ENCODE peak calls at places on chromosomes 7 and 10, in four cellular contexts. D is H1, T is HCT116, K is K562. Y is an unnamed sample.

GRCh38 chr10:62900829-62901571 is 84.8 kb upstream of the EGR2 start:
- DNase-seq in D (no peak), T (no peak), K (no peak), Y (no peak)

GRCh38 chr10:127300868-127301321 is 104.5 kb upstream of the INSYN2A start:
- DNase-seq in D (no peak), T (no peak), K (no peak), Y (no peak)

GRCh38 chr7:144137501-144137900 is 14.5 kb downstream of the OR2A14 start:
- DNase-seq in D (no peak), T (no peak), K (no peak), Y (no peak)

GRCh38 chr7:77427996-77428603 is 12.0 kb upstream of the GSAP start:
- DNase-seq in D (no peak), T (no peak), K (no peak), Y (no peak)

GRCh38 chr10:79148452-79149344 is 79.9 kb downstream of the ZMIZ1 start:
- DNase-seq in D (no peak), T (no peak), K (peak), Y (no peak)

GRCh38 chr10:70359017-70359550 is 23.3 kb downstream of the LRRC20 start:
- DNase-seq in D (no peak), T (no peak), K (no peak), Y (no peak)

GRCh38 chr7:112358456-112358855 is 91.8 kb upstream of the IFRD1 start:
- DNase-seq in D (no peak), T (no peak), K (no peak), Y (no peak)

GRCh38 chr10:68628576-68629127 is 68.5 kb downstream of the TET1 start:
- DNase-seq in D (no peak), T (no peak), K (no peak), Y (no peak)

GRCh38 chr7:5997210-5997808 is 11.5 kb downstream of the PMS2 start:
- DNase-seq in D (no peak), T (no peak), K (peak), Y (peak)

GRCh38 chr7:100674441-100675407 is 1.2 kb downstream of the GNB2 start:
- DNase-seq in D (peak), T (no peak), K (no peak), Y (no peak)

GRCh38 chr10:70518695-70519094 is 40.1 kb downstream of the PALD1 start:
- DNase-seq in D (no peak), T (no peak), K (no peak), Y (no peak)

GRCh38 chr7:111266613-111267012 is 175.7 kb downstream of the LRRN3 start:
- DNase-seq in D (no peak), T (no peak), K (no peak), Y (no peak)

GRCh38 chr10:13449296-13449695 is 79.5 kb downstream of the BEND7 start:
- DNase-seq in D (no peak), T (no peak), K (no peak), Y (no peak)

GRCh38 chr7:16399916-16400895 is 21.1 kb downstream of the CRPPA start:
- DNase-seq in D (no peak), T (no peak), K (no peak), Y (no peak)

GRCh38 chr7:20194586-20194985 is 22.6 kb downstream of the MACC1 start:
- DNase-seq in D (no peak), T (no peak), K (no peak), Y (no peak)

GRCh38 chr10:20686236-20686635 is 210.9 kb downstream of the NEBL start:
- DNase-seq in D (no peak), T (no peak), K (no peak), Y (no peak)

GRCh38 chr7:925601-926000 is 28.9 kb downstream of the ADAP1 start:
- DNase-seq in D (peak), T (no peak), K (no peak), Y (peak)

GRCh38 chr10:77846718-77847311 is 79.7 kb downstream of the DLG5 start:
- DNase-seq in D (peak), T (peak), K (peak), Y (peak)

GRCh38 chr10:77357611-77358010 is 280.0 kb downstream of the KCNMA1 start:
- DNase-seq in D (no peak), T (no peak), K (no peak), Y (no peak)

GRCh38 chr10:6300106-6300783 is 97.5 kb downstream of the PFKFB3 start:
- DNase-seq in D (no peak), T (no peak), K (no peak), Y (no peak)

GRCh38 chr10:70585555-70586243 is 16.8 kb downstream of the PRF1 start:
- DNase-seq in D (no peak), T (no peak), K (no peak), Y (no peak)

GRCh38 chr10:90592903-90593302 is 264.9 kb downstream of the HTR7 start:
- DNase-seq in D (peak), T (peak), K (no peak), Y (peak)

GRCh38 chr7:81676105-81676811 is 93.6 kb downstream of the HGF start:
- DNase-seq in D (no peak), T (no peak), K (no peak), Y (no peak)

GRCh38 chr7:20858913-20859312 is 72.2 kb upstream of the SP8 start:
- DNase-seq in D (no peak), T (no peak), K (no peak), Y (no peak)

GRCh38 chr10:49328401-49329185 is 29.6 kb downstream of the C10orf71 start:
- DNase-seq in D (peak), T (no peak), K (no peak), Y (no peak)

GRCh38 chr10:125536236-125536635 is 146.7 kb downstream of the TEX36 start:
- DNase-seq in D (no peak), T (no peak), K (no peak), Y (no peak)

GRCh38 chr10:110865184-110865803 is 6.4 kb upstream of the PDCD4 start:
- DNase-seq in D (no peak), T (no peak), K (no peak), Y (no peak)

GRCh38 chr10:50558368-50558767 is 65.4 kb downstream of the SGMS1 start:
- DNase-seq in D (no peak), T (no peak), K (no peak), Y (no peak)

GRCh38 chr10:109282510-109282909 is 640.8 kb downstream of the XPNPEP1 start:
- DNase-seq in D (no peak), T (no peak), K (no peak), Y (no peak)

GRCh38 chr10:62528441-62528840 is 154.3 kb downstream of the ZNF365 start:
- DNase-seq in D (no peak), T (no peak), K (no peak), Y (no peak)

GRCh38 chr10:119812684-119813083 is 60.0 kb downstream of the MCMBP start:
- DNase-seq in D (no peak), T (no peak), K (no peak), Y (no peak)

GRCh38 chr10:72483452-72483851 is 128.7 kb upstream of the DNAJB12 start:
- DNase-seq in D (no peak), T (no peak), K (no peak), Y (no peak)

GRCh38 chr10:89032141-89032814 is 41.7 kb downstream of the FAS start:
- DNase-seq in D (no peak), T (peak), K (no peak), Y (no peak)

GRCh38 chr10:75782463-75783248 is 351.2 kb downstream of the LRMDA start:
- DNase-seq in D (no peak), T (no peak), K (no peak), Y (no peak)

GRCh38 chr7:104096683-104097082 is 107.2 kb upstream of the RELN start:
- DNase-seq in D (no peak), T (peak), K (peak), Y (peak)

GRCh38 chr7:55641811-55642210 is 69.5 kb upstream of the VOPP1 start:
- DNase-seq in D (no peak), T (no peak), K (no peak), Y (no peak)

GRCh38 chr7:27678617-27679260 is 16.1 kb upstream of the HIBADH start:
- DNase-seq in D (no peak), T (no peak), K (no peak), Y (no peak)

DNA sequence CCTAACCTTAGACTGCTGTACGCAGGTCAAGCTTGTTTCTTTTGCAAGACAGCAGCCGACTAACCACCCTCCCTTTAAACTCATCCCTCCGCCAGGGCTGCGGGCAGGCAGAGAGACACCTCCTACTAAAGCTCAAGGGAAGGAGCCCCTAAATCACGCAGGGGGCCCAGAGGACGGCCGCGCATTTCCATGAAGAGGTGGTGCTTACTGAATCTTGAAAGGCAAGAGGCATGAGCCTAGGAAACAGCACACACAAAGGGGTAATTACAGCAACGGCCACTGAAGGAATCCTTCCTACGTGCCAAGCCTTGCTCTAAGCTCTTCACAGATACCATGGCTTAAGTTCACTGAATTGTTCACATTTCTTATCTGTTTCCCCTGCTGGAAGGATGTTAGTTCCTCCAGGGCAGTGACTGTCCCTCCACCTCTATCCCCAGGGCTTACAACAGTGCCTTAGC is 90.1 kb downstream of the PROSER2 start:
- DNase-seq in D (no peak), T (no peak), K (no peak), Y (no peak)
- TF ChIP-seq ATF3 in D (no peak), T (no peak), K (no peak), Y (no peak)

DNA sequence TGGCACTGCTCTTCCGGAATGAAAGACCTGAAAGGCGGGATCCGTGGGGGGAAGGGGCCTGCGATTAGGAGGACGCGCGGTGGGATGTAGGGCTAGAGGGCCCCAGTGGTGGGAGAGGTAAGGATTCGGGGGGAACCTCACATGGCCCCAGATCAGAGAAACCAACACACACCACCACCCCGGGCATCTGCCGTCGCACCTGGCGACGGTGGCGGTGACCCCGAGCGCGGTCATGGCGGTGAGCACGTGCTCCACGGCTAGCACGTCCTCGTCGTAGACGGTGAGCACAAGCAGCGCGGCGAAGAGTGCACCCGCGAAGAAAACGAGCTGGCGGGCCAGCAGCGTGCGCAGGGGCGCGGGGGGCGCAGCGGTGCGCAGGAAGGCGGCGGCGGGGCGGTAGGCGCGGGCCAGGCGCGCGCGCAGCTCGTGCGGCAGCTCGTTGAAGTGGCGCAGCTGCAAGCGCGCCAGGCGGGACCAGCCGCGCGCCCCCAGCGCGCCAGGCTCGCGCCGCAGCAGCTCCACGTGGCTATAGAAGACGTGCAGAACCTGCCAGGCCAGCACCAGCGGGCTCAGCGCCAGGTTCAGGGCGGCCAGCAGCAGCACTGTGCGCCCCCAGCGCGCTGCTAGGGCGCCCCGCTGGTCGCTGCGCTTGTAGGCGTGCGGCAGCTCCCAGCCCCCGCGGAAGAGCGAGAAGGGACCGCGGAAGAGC is 5.7 kb downstream of the ATG9B start:
- DNase-seq in D (no peak), T (no peak), K (peak), Y (peak)
- TF ChIP-seq MAX in D (peak), T (no peak), K (peak), Y (peak)

DNA sequence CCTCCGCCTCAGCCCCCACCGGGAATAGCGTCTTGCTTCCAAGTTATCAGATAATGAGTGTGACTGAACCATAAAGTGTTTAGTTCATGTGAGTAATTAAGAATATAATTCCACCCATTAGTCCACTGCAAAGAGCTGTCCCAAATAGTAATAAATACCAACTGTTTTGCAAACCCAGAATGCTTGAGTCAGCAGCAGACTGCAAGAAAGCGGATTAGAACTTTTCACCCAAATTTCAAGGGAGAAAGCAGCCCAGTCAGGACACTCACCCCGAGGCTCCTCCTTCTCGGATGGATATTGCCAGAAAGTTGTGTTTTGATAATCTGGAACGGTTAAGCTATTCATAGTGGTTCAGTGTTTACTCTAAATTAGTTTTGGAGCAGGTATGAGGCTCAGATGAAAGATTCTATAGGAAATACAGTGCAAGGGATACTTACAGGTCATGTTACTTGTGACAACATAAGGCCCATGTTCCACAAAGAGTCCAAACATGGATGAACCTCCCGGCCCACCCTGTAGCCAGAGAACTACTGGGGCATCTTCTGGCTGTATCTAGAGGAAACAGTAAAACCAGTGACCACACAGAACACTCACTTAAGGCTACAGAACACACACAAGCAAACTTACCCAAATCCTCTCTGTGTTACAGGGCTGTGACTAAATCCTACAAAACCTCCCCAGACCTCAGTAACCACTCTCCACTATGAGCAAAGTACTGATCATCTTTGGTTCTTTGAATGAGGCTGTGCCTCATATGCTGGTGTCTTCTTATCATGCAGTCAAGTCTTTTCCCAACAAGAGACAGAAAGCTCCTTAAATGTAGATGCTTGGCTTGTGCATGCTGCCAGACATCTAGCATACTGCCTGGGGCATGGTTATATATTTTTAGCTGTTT is 50.4 kb downstream of the CPVL start:
- DNase-seq in D (no peak), T (no peak), K (no peak), Y (no peak)
- TF ChIP-seq ATF3 in D (no peak), T (no peak), K (no peak), Y (no peak)

GRCh38 chr10:102408081-102408727 is 10.4 kb downstream of the PSD start:
- DNase-seq in D (no peak), T (no peak), K (no peak), Y (no peak)

GRCh38 chr10:102410427-102411073 is 8.0 kb downstream of the PSD start:
- DNase-seq in D (peak), T (no peak), K (peak), Y (peak)

GRCh38 chr10:102409604-102410426 is 8.8 kb downstream of the PSD start:
- DNase-seq in D (peak), T (no peak), K (no peak), Y (peak)

GRCh38 chr10:102407641-102407943 is 11.0 kb downstream of the PSD start:
- DNase-seq in D (no peak), T (no peak), K (no peak), Y (no peak)

GRCh38 chr10:102408728-102409603 is 9.6 kb downstream of the PSD start:
- DNase-seq in D (peak), T (no peak), K (peak), Y (peak)
- TF ChIP-seq MAX in D (peak), T (no peak), K (no peak), Y (peak)

DNA sequence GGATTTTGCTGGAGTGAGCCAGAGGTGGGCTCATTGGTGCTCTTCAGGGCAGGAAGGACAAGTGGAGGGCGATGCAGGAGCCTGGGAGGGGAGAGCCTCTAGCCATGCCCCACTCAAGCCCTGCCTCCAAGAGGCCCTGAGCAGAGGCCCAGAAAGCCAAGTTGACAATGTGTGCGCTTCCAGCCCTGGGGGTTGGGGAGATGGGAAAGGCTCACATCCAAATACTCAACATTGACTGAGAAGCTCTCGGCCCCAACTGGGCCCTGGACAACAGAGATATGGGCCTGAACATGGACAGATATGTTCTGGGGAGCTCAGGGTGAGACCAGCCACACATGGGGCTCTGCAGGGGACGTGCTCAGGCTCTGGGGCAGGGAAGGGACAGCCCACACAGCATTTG is 39.0 kb downstream of the FRMPD2 start:
- DNase-seq in D (peak), T (no peak), K (no peak), Y (no peak)
- TF ChIP-seq ATF3 in D (no peak), T (no peak), K (no peak), Y (no peak)

GRCh38 chr7:25537678-25538375 is 309.5 kb upstream of the NPVF start:
- DNase-seq in D (no peak), T (no peak), K (no peak), Y (no peak)

GRCh38 chr7:25545125-25546008 is 317.1 kb upstream of the NPVF start:
- DNase-seq in D (no peak), T (no peak), K (no peak), Y (no peak)

GRCh38 chr7:25546306-25546705 is 318.0 kb upstream of the NPVF start:
- DNase-seq in D (no peak), T (no peak), K (no peak), Y (no peak)

DNA sequence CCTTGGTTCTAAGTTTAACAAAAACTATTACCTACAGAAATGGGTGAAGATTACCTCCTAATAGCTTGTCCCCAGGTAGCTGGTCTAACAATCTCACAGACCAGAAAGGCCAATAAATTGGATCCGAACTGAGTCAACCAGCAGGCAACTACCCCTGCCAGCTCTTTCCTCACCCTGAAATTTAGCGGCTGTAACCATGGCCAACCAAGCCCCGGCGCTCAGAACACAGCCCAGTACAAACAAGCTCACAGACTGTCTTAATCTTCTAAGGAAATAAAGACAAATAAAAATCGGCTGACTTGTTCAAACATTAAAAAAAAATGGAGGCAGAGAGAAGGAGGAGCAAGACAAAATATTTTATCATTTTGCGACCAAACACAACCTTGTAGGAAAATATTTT is 312.8 kb upstream of the NPVF start:
- DNase-seq in D (no peak), T (no peak), K (no peak), Y (no peak)
- TF ChIP-seq MAX in D (no peak), T (no peak), K (no peak), Y (no peak)

Y was measured in WTC11.